ENCODE peak calls at places on chromosomes 2 and 18, in eight cellular contexts. E is GM18507; S is brain microvascular endothelial cell; N is CD8-positive, alpha-beta memory T cell; W is dorsolateral prefrontal cortex; K is smooth muscle cell of the brain vasculature; Q is ACHN; A is fibroblast of the aortic adventitia. D is an unnamed sample.

GRCh38 chr2:240505946-240506345 is 51.8 kb downstream of the ANKMY1 start:
- DNase-seq in W (no peak), N (no peak), S (no peak), Q (no peak), K (no peak), E (no peak), A (no peak), D (no peak)

GRCh38 chr18:44709297-44710117 is 28.8 kb downstream of the SETBP1 start:
- DNase-seq in A (no peak), W (no peak), N (no peak), E (peak; percentile 62), S (no peak), K (no peak), Q (no peak), D (no peak)

GRCh38 chr2:73927344-73927743 is 664 bp downstream of the DGUOK start:
- DNase-seq in N (no peak), S (no peak), K (no peak), Q (no peak), W (no peak), A (peak; percentile 15), E (no peak), D (no peak)

GRCh38 chr2:238498691-238499295 is 72.1 kb downstream of the ASB1 start:
- DNase-seq in K (no peak), N (no peak), Q (no peak), S (no peak), A (no peak), E (no peak), W (no peak), D (no peak)

GRCh38 chr18:24249716-24250115 is 110.9 kb downstream of the CABYR start:
- DNase-seq in S (no peak), K (no peak), Q (no peak), A (no peak), N (no peak), E (no peak), W (no peak), D (no peak)

GRCh38 chr2:50491541-50492114 is 540.3 kb downstream of the NRXN1 start:
- DNase-seq in N (no peak), W (peak; percentile 21), E (no peak), A (peak; percentile 52), Q (peak; percentile 37), K (peak; percentile 10), S (peak; percentile 7), D (peak; percentile 5)

GRCh38 chr2:8337321-8337720 is 344.5 kb upstream of the ID2 start:
- DNase-seq in W (no peak), S (no peak), N (peak; percentile 59), E (no peak), A (no peak), K (no peak), Q (no peak), D (no peak)

GRCh38 chr2:240247241-240247867 is 106.9 kb upstream of the OTOS start:
- DNase-seq in E (no peak), W (no peak), S (no peak), N (no peak), Q (no peak), K (no peak), A (peak; percentile 11), D (no peak)

GRCh38 chr18:50091495-50092249 is 103.3 kb downstream of the MYO5B start:
- DNase-seq in W (peak; percentile 26), K (no peak), E (no peak), A (no peak), S (no peak), Q (no peak), N (no peak), D (no peak)

GRCh38 chr2:234630676-234631350 is 133.9 kb upstream of the ARL4C start:
- DNase-seq in S (no peak), A (peak; percentile 41), W (no peak), N (no peak), E (no peak), K (no peak), Q (no peak), D (no peak)

GRCh38 chr2:96092580-96092877 is 23.8 kb downstream of the ADRA2B start:
- DNase-seq in E (no peak), W (peak; percentile 2), A (no peak), S (no peak), N (no peak), K (no peak), Q (no peak), D (no peak)

GRCh38 chr18:49305688-49306336 is 154.6 kb downstream of the DYM start:
- DNase-seq in Q (no peak), K (no peak), E (no peak), N (no peak), W (no peak), S (no peak), A (no peak), D (no peak)

GRCh38 chr2:55618649-55619055 is 1.2 kb upstream of the PPP4R3B start:
- DNase-seq in W (peak; percentile 75), E (peak; percentile 33), Q (peak; percentile 55), K (no peak), N (peak; percentile 34), A (peak; percentile 59), S (peak; percentile 43), D (peak; percentile 43)

GRCh38 chr2:41169744-41170143 is 717.9 kb upstream of the SLC8A1 start:
- DNase-seq in A (no peak), S (no peak), W (no peak), K (no peak), E (no peak), N (no peak), Q (no peak), D (no peak)

GRCh38 chr2:28329184-28329583 is 63.5 kb upstream of the FOSL2 start:
- DNase-seq in E (no peak), K (no peak), A (no peak), Q (no peak), S (no peak), W (no peak), N (no peak), D (no peak)

D was measured in stimulated activated naive CD8-positive, alpha-beta T cell treated with anti-CD3 and anti-CD28 coated beads, Interleukin-15, Interleukin-2, amounts not matched to agents 100 U/mL and 50 U/mL, for 24 hours.